ENCODE peak calls at places on chromosomes 1 and 21, in four cellular contexts. K is fibroblast of lung, V is hepatic stellate cell, N is cardiac septum. H is an unnamed sample.

GRCh38 chr1:203507227-203507626 is 13.3 kb downstream of the OPTC start:
- DNase-seq in N (no peak), V (peak), K (peak), H (peak)

GRCh38 chr1:109894823-109895719 is 15.6 kb upstream of the CSF1 start:
- DNase-seq in V (no peak), N (no peak), K (no peak), H (no peak)

GRCh38 chr1:175576870-175577269 is 166.5 kb downstream of the TNR start:
- DNase-seq in K (no peak), N (no peak), V (no peak), H (no peak)

GRCh38 chr1:220385158-220385557 is 112.9 kb upstream of the RAB3GAP2 start:
- DNase-seq in K (no peak), V (no peak), N (no peak), H (no peak)

GRCh38 chr21:36099000-36099399 is 29.2 kb downstream of the CBR1 start:
- DNase-seq in N (no peak), K (no peak), V (no peak), H (no peak)

GRCh38 chr1:113836534-113836933 is 24.3 kb upstream of the RSBN1 start:
- DNase-seq in K (no peak), V (no peak), N (no peak), H (no peak)

GRCh38 chr1:56304975-56305374 is 274.4 kb downstream of the PLPP3 start:
- DNase-seq in N (no peak), V (peak), K (peak), H (peak)

GRCh38 chr1:233843523-233844204 is 60.8 kb upstream of the SLC35F3 start:
- DNase-seq in N (no peak), V (no peak), K (no peak), H (no peak)

GRCh38 chr1:24503003-24503751 is 541 bp downstream of the RCAN3 start:
- DNase-seq in V (no peak), N (no peak), K (no peak), H (peak)

GRCh38 chr21:25626752-25627151 is 12.3 kb upstream of the JAM2 start:
- DNase-seq in V (no peak), K (no peak), N (no peak), H (peak)

GRCh38 chr1:66981679-66982078 is 56.9 kb downstream of the MIER1 start:
- DNase-seq in V (peak), K (peak), N (no peak), H (no peak)

GRCh38 chr1:14997646-14998276 is 155.8 kb upstream of the TMEM51 start:
- DNase-seq in N (no peak), K (no peak), V (no peak), H (no peak)

GRCh38 chr1:82542141-82542540 is 741.4 kb downstream of the ADGRL2 start:
- DNase-seq in N (no peak), K (no peak), V (no peak), H (no peak)

GRCh38 chr1:178275553-178275952 is 181.6 kb downstream of the RASAL2 start:
- DNase-seq in K (no peak), N (no peak), V (no peak), H (no peak)

GRCh38 chr1:226696552-226696951 is 42.5 kb downstream of the ITPKB start:
- DNase-seq in N (no peak), K (peak), V (no peak), H (no peak)

GRCh38 chr1:107124705-107125104 is 16.1 kb upstream of the NTNG1 start:
- DNase-seq in N (no peak), K (no peak), V (no peak), H (no peak)

GRCh38 chr1:38000529-38001453 is 4.5 kb downstream of the FHL3 start:
- DNase-seq in K (peak), N (no peak), V (peak), H (peak)

GRCh38 chr1:246921481-246921880 is 10.3 kb downstream of the AHCTF1 start:
- DNase-seq in V (no peak), K (peak), N (no peak), H (no peak)

GRCh38 chr21:45433911-45434644 is 29.1 kb downstream of the COL18A1 start:
- DNase-seq in V (no peak), K (no peak), N (no peak), H (no peak)

GRCh38 chr1:113041569-113042335 is 31.2 kb upstream of the LRIG2 start:
- DNase-seq in K (no peak), V (no peak), N (no peak), H (no peak)

GRCh38 chr1:109619655-109620395 is at the start of gene AMPD2:
- DNase-seq in K (peak), V (peak), N (peak), H (peak)

GRCh38 chr21:40349591-40349990 is 482.4 kb downstream of the PCP4 start:
- DNase-seq in V (no peak), K (no peak), N (no peak), H (no peak)

GRCh38 chr1:164756741-164757140 is 197.8 kb downstream of the PBX1 start:
- DNase-seq in V (no peak), K (no peak), N (no peak), H (no peak)

GRCh38 chr21:44779417-44780139 is 22.0 kb downstream of the UBE2G2 start:
- DNase-seq in K (no peak), N (no peak), V (no peak), H (no peak)

GRCh38 chr21:15809818-15810217 is 80.0 kb downstream of the USP25 start:
- DNase-seq in K (peak), N (no peak), V (no peak), H (no peak)

GRCh38 chr1:198121058-198121829 is 35.6 kb upstream of the NEK7 start:
- DNase-seq in N (no peak), K (peak), V (peak), H (no peak)

GRCh38 chr1:199585392-199585791 is 442.1 kb upstream of the NR5A2 start:
- DNase-seq in K (no peak), V (no peak), N (no peak), H (no peak)

GRCh38 chr1:86975993-86976392 is 61.6 kb downstream of the HS2ST1 start:
- DNase-seq in V (peak), N (no peak), K (no peak), H (no peak)

GRCh38 chr21:37866027-37866426 is 50.2 kb downstream of the KCNJ6 start:
- DNase-seq in N (no peak), V (no peak), K (no peak), H (no peak)

GRCh38 chr1:52306227-52307006 is 59.6 kb downstream of the CC2D1B start:
- DNase-seq in V (no peak), K (no peak), N (no peak), H (no peak)

GRCh38 chr1:52348704-52349301 is 17.2 kb downstream of the CC2D1B start:
- DNase-seq in N (no peak), V (peak), K (peak), H (no peak)

GRCh38 chr1:9691108-9691445 is 39.5 kb downstream of the PIK3CD start:
- DNase-seq in K (no peak), V (no peak), N (no peak), H (no peak)

GRCh38 chr1:209389258-209389657 is 194.3 kb upstream of the CAMK1G start:
- DNase-seq in K (peak), N (no peak), V (peak), H (no peak)

GRCh38 chr1:203152158-203153034 is 23.2 kb downstream of the MYBPH start:
- DNase-seq in N (no peak), V (no peak), K (no peak), H (no peak)

GRCh38 chr1:31765041-31765467 is 914 bp upstream of the ADGRB2 start:
- DNase-seq in V (no peak), N (no peak), K (no peak), H (peak)

H was measured in left ventricle myocardium superior.